ENCODE peak calls at places on chromosome 6, in six cellular contexts. One of them, this sample, is unnamed.

GRCh38 chr6:138323821-138324220 is 53.9 kb upstream of the SMIM28 start:
- DNase-seq in Panc1: no peak
- DNase-seq in GM23338: no peak
- DNase-seq in spleen: no peak
- DNase-seq in GM12891: no peak
- DNase-seq in stomach: no peak
- DNase-seq in this sample: no peak

GRCh38 chr6:154412106-154412820 is 55.7 kb upstream of the IPCEF1 start:
- DNase-seq in GM23338: no peak
- DNase-seq in GM12891: no peak
- DNase-seq in Panc1: no peak
- DNase-seq in spleen: no peak
- DNase-seq in stomach: no peak
- DNase-seq in this sample: no peak

GRCh38 chr6:53925891-53926290 is 131.1 kb downstream of the LRRC1 start:
- DNase-seq in GM12891: no peak
- DNase-seq in spleen: no peak
- DNase-seq in GM23338: no peak
- DNase-seq in Panc1: no peak
- DNase-seq in stomach: no peak
- DNase-seq in this sample: no peak

GRCh38 chr6:35725721-35726438 is 11.0 kb upstream of the ARMC12 start:
- DNase-seq in Panc1: no peak
- DNase-seq in stomach: peak
- DNase-seq in GM12891: no peak
- DNase-seq in GM23338: no peak
- DNase-seq in spleen: peak
- DNase-seq in this sample: peak

GRCh38 chr6:170280689-170281045 is 10.2 kb downstream of the DLL1 start:
- DNase-seq in Panc1: peak
- DNase-seq in stomach: no peak
- DNase-seq in GM12891: no peak
- DNase-seq in GM23338: no peak
- DNase-seq in spleen: peak
- DNase-seq in this sample: no peak

GRCh38 chr6:155889405-155889804 is 433.8 kb upstream of the NOX3 start:
- DNase-seq in GM12891: no peak
- DNase-seq in GM23338: peak
- DNase-seq in spleen: no peak
- DNase-seq in Panc1: no peak
- DNase-seq in stomach: no peak
- DNase-seq in this sample: no peak

GRCh38 chr6:111673871-111674270 is 68.2 kb upstream of the TRAF3IP2 start:
- DNase-seq in spleen: no peak
- DNase-seq in Panc1: no peak
- DNase-seq in GM23338: no peak
- DNase-seq in GM12891: no peak
- DNase-seq in stomach: no peak
- DNase-seq in this sample: no peak

GRCh38 chr6:161048636-161049035 is 57.1 kb downstream of the MAP3K4 start:
- DNase-seq in GM23338: no peak
- DNase-seq in stomach: no peak
- DNase-seq in spleen: no peak
- DNase-seq in GM12891: no peak
- DNase-seq in Panc1: no peak
- DNase-seq in this sample: no peak

GRCh38 chr6:134707342-134707982 is 242.4 kb downstream of the ALDH8A1 start:
- DNase-seq in GM23338: peak
- DNase-seq in Panc1: no peak
- DNase-seq in spleen: no peak
- DNase-seq in stomach: no peak
- DNase-seq in GM12891: no peak
- DNase-seq in this sample: no peak

GRCh38 chr6:121627761-121628160 is 192.3 kb downstream of the GJA1 start:
- DNase-seq in Panc1: no peak
- DNase-seq in GM23338: no peak
- DNase-seq in GM12891: no peak
- DNase-seq in spleen: no peak
- DNase-seq in stomach: no peak
- DNase-seq in this sample: no peak

GRCh38 chr6:128370072-128370471 is 150.3 kb downstream of the PTPRK start:
- DNase-seq in stomach: no peak
- DNase-seq in GM12891: no peak
- DNase-seq in spleen: no peak
- DNase-seq in Panc1: no peak
- DNase-seq in GM23338: no peak
- DNase-seq in this sample: no peak
- TF ChIP-seq POLR2AphosphoS5 in stomach: no peak
- TF ChIP-seq POLR2AphosphoS5 in GM12891: no peak
- TF ChIP-seq POLR2AphosphoS5 in spleen: no peak
- TF ChIP-seq POLR2AphosphoS5 in Panc1: no peak
- TF ChIP-seq POLR2AphosphoS5 in GM23338: no peak
- TF ChIP-seq POLR2AphosphoS5 in this sample: no peak

GRCh38 chr6:16723833-16724232 is 37.4 kb downstream of the ATXN1 start:
- DNase-seq in GM23338: peak
- DNase-seq in spleen: no peak
- DNase-seq in stomach: no peak
- DNase-seq in GM12891: no peak
- DNase-seq in Panc1: peak
- DNase-seq in this sample: no peak

GRCh38 chr6:16722616-16723015 is 38.6 kb downstream of the ATXN1 start:
- DNase-seq in Panc1: no peak
- DNase-seq in GM23338: no peak
- DNase-seq in stomach: no peak
- DNase-seq in spleen: no peak
- DNase-seq in GM12891: no peak
- DNase-seq in this sample: no peak

GRCh38 chr6:16721977-16722376 is 39.3 kb downstream of the ATXN1 start:
- DNase-seq in GM12891: no peak
- DNase-seq in Panc1: no peak
- DNase-seq in stomach: no peak
- DNase-seq in spleen: no peak
- DNase-seq in GM23338: no peak
- DNase-seq in this sample: no peak

GRCh38 chr6:16727996-16728395 is 33.3 kb downstream of the ATXN1 start:
- DNase-seq in GM12891: no peak
- DNase-seq in GM23338: no peak
- DNase-seq in Panc1: no peak
- DNase-seq in stomach: no peak
- DNase-seq in spleen: no peak
- DNase-seq in this sample: peak

GRCh38 chr6:16725145-16725864 is 36.0 kb downstream of the ATXN1 start:
- DNase-seq in Panc1: peak
- DNase-seq in GM12891: no peak
- DNase-seq in stomach: no peak
- DNase-seq in spleen: no peak
- DNase-seq in GM23338: no peak
- DNase-seq in this sample: no peak
- TF ChIP-seq POLR2AphosphoS5 in Panc1: peak
- TF ChIP-seq POLR2AphosphoS5 in GM12891: no peak
- TF ChIP-seq POLR2AphosphoS5 in stomach: no peak
- TF ChIP-seq POLR2AphosphoS5 in spleen: no peak
- TF ChIP-seq POLR2AphosphoS5 in GM23338: no peak
- TF ChIP-seq POLR2AphosphoS5 in this sample: no peak

GRCh38 chr6:90364846-90365401 is 68.3 kb upstream of the BACH2 start:
- DNase-seq in GM23338: peak
- DNase-seq in stomach: no peak
- DNase-seq in GM12891: no peak
- DNase-seq in Panc1: no peak
- DNase-seq in spleen: no peak
- DNase-seq in this sample: no peak

GRCh38 chr6:90368601-90369000 is 72.0 kb upstream of the BACH2 start:
- DNase-seq in stomach: no peak
- DNase-seq in Panc1: no peak
- DNase-seq in GM12891: no peak
- DNase-seq in GM23338: no peak
- DNase-seq in spleen: no peak
- DNase-seq in this sample: no peak

GRCh38 chr6:90368001-90368400 is 71.4 kb upstream of the BACH2 start:
- DNase-seq in spleen: no peak
- DNase-seq in GM23338: no peak
- DNase-seq in GM12891: no peak
- DNase-seq in stomach: no peak
- DNase-seq in Panc1: no peak
- DNase-seq in this sample: no peak

GRCh38 chr6:90364291-90364690 is 67.6 kb upstream of the BACH2 start:
- DNase-seq in GM23338: no peak
- DNase-seq in GM12891: no peak
- DNase-seq in spleen: no peak
- DNase-seq in stomach: no peak
- DNase-seq in Panc1: no peak
- DNase-seq in this sample: no peak

GRCh38 chr6:90365565-90366219 is 69.0 kb upstream of the BACH2 start:
- DNase-seq in GM23338: no peak
- DNase-seq in spleen: no peak
- DNase-seq in stomach: no peak
- DNase-seq in Panc1: no peak
- DNase-seq in GM12891: no peak
- DNase-seq in this sample: no peak
- TF ChIP-seq POLR2AphosphoS5 in GM23338: no peak
- TF ChIP-seq POLR2AphosphoS5 in spleen: no peak
- TF ChIP-seq POLR2AphosphoS5 in stomach: no peak
- TF ChIP-seq POLR2AphosphoS5 in Panc1: no peak
- TF ChIP-seq POLR2AphosphoS5 in GM12891: no peak
- TF ChIP-seq POLR2AphosphoS5 in this sample: no peak

GRCh38 chr6:34602318-34603111 is 46.4 kb upstream of the SPDEF start:
- DNase-seq in stomach: no peak
- DNase-seq in spleen: no peak
- DNase-seq in GM23338: no peak
- DNase-seq in GM12891: no peak
- DNase-seq in Panc1: no peak
- DNase-seq in this sample: no peak
- TF ChIP-seq POLR2AphosphoS5 in stomach: no peak
- TF ChIP-seq POLR2AphosphoS5 in spleen: no peak
- TF ChIP-seq POLR2AphosphoS5 in GM23338: no peak
- TF ChIP-seq POLR2AphosphoS5 in GM12891: no peak
- TF ChIP-seq POLR2AphosphoS5 in Panc1: no peak
- TF ChIP-seq POLR2AphosphoS5 in this sample: no peak

This sample was measured in HL-60.